ENCODE peak calls at places on chromosomes 13 and 19, in four cellular contexts. One of them, this sample, is unnamed.
A peak's percentile ranks its signal among the peaks of the same experiment; 100 is the strongest.

GRCh38 chr19:10420444-10421239 is at the start of gene PDE4A:
- DNase-seq in IMR-90: no peak
- DNase-seq in ovary: no peak
- DNase-seq in transverse colon: no peak
- DNase-seq in this sample: peak; percentile 74

GRCh38 chr19:31436121-31436776 is 87.0 kb upstream of the TSHZ3 start:
- DNase-seq in IMR-90: peak; percentile 24
- DNase-seq in ovary: no peak
- DNase-seq in transverse colon: no peak
- DNase-seq in this sample: no peak

GRCh38 chr19:677201-677600 is 1.0 kb downstream of the FSTL3 start:
- DNase-seq in IMR-90: peak; percentile 79
- DNase-seq in ovary: peak; percentile 87
- DNase-seq in transverse colon: peak; percentile 63
- DNase-seq in this sample: no peak

GRCh38 chr13:25687622-25688225 is 315.9 kb downstream of the ATP8A2 start:
- DNase-seq in IMR-90: no peak
- DNase-seq in ovary: no peak
- DNase-seq in transverse colon: peak; percentile 17
- DNase-seq in this sample: no peak

GRCh38 chr13:105410602-105411001 is 1124.9 kb downstream of the EFNB2 start:
- DNase-seq in IMR-90: peak; percentile 12
- DNase-seq in ovary: peak; percentile 18
- DNase-seq in transverse colon: peak; percentile 21
- DNase-seq in this sample: peak; percentile 46

GRCh38 chr13:98251708-98252107 is 74.6 kb upstream of the RNF113B start:
- DNase-seq in IMR-90: no peak
- DNase-seq in ovary: no peak
- DNase-seq in transverse colon: no peak
- DNase-seq in this sample: no peak

GRCh38 chr19:55276720-55277430 is 3.0 kb downstream of the HSPBP1 start:
- DNase-seq in IMR-90: no peak
- DNase-seq in ovary: no peak
- DNase-seq in transverse colon: no peak
- DNase-seq in this sample: no peak

GRCh38 chr13:88063741-88064140 is 392.6 kb downstream of the SLITRK5 start:
- DNase-seq in IMR-90: no peak
- DNase-seq in ovary: no peak
- DNase-seq in transverse colon: no peak
- DNase-seq in this sample: no peak

GRCh38 chr13:90365130-90365529 is 982.4 kb upstream of the MIR17HG start:
- DNase-seq in IMR-90: no peak
- DNase-seq in ovary: no peak
- DNase-seq in transverse colon: no peak
- DNase-seq in this sample: no peak

GRCh38 chr19:57587529-57587928 is 3.6 kb downstream of the ZIK1 start:
- DNase-seq in IMR-90: peak; percentile 87
- DNase-seq in ovary: no peak
- DNase-seq in transverse colon: no peak
- DNase-seq in this sample: no peak

GRCh38 chr13:114015111-114015551 is 41.3 kb upstream of the C13orf46 start:
- DNase-seq in IMR-90: no peak
- DNase-seq in ovary: no peak
- DNase-seq in transverse colon: peak; percentile 78
- DNase-seq in this sample: no peak

GRCh38 chr19:14632286-14632685 is 42.4 kb downstream of the ADGRE3 start:
- DNase-seq in IMR-90: peak; percentile 15
- DNase-seq in ovary: no peak
- DNase-seq in transverse colon: no peak
- DNase-seq in this sample: peak; percentile 25

GRCh38 chr13:26965058-26965380 is 204.4 kb upstream of the GPR12 start:
- DNase-seq in IMR-90: no peak
- DNase-seq in ovary: no peak
- DNase-seq in transverse colon: peak; percentile 56
- DNase-seq in this sample: no peak

GRCh38 chr13:110726726-110727125 is 13.2 kb downstream of the ING1 start:
- DNase-seq in IMR-90: no peak
- DNase-seq in ovary: no peak
- DNase-seq in transverse colon: peak; percentile 34
- DNase-seq in this sample: no peak

GRCh38 chr19:55454787-55455243 is 6.6 kb downstream of the ISOC2 start:
- DNase-seq in IMR-90: peak; percentile 22
- DNase-seq in ovary: no peak
- DNase-seq in transverse colon: no peak
- DNase-seq in this sample: peak; percentile 71

GRCh38 chr19:16509141-16510061 is 13.2 kb downstream of the C19orf44 start:
- DNase-seq in IMR-90: peak; percentile 36
- DNase-seq in ovary: no peak
- DNase-seq in transverse colon: no peak
- DNase-seq in this sample: no peak

GRCh38 chr19:1069009-1069779 is 2.2 kb downstream of the ARHGAP45 start:
- DNase-seq in IMR-90: no peak
- DNase-seq in ovary: no peak
- DNase-seq in transverse colon: peak; percentile 82
- DNase-seq in this sample: no peak

GRCh38 chr19:11538232-11539036 is at the start of gene CNN1:
- DNase-seq in IMR-90: peak; percentile 90
- DNase-seq in ovary: peak; percentile 85
- DNase-seq in transverse colon: peak; percentile 75
- DNase-seq in this sample: no peak

GRCh38 chr19:30144242-30144758 is 202.3 kb downstream of the URI1 start:
- DNase-seq in IMR-90: no peak
- DNase-seq in ovary: no peak
- DNase-seq in transverse colon: no peak
- DNase-seq in this sample: no peak

GRCh38 chr13:72864142-72865035 is 82.5 kb downstream of the PIBF1 start:
- DNase-seq in IMR-90: peak; percentile 69
- DNase-seq in ovary: no peak
- DNase-seq in transverse colon: no peak
- DNase-seq in this sample: no peak

GRCh38 chr13:31920301-31920818 is 111.2 kb upstream of the FRY start:
- DNase-seq in IMR-90: no peak
- DNase-seq in ovary: no peak
- DNase-seq in transverse colon: no peak
- DNase-seq in this sample: no peak

GRCh38 chr13:98216135-98216565 is 39.1 kb upstream of the RNF113B start:
- DNase-seq in IMR-90: peak; percentile 93
- DNase-seq in ovary: peak; percentile 28
- DNase-seq in transverse colon: no peak
- DNase-seq in this sample: no peak

GRCh38 chr13:29484236-29484635 is 111.3 kb downstream of the SLC7A1 start:
- DNase-seq in IMR-90: no peak
- DNase-seq in ovary: no peak
- DNase-seq in transverse colon: no peak
- DNase-seq in this sample: no peak

GRCh38 chr19:23403581-23404324 is 8.5 kb upstream of the ZNF91 start:
- DNase-seq in IMR-90: no peak
- DNase-seq in ovary: no peak
- DNase-seq in transverse colon: peak; percentile 87
- DNase-seq in this sample: no peak

GRCh38 chr19:43759515-43759914 is 4.8 kb upstream of the SMG9 start:
- DNase-seq in IMR-90: peak; percentile 55
- DNase-seq in ovary: no peak
- DNase-seq in transverse colon: no peak
- DNase-seq in this sample: no peak

GRCh38 chr19:38062959-38063786 is 156.2 kb downstream of the SIPA1L3 start:
- DNase-seq in IMR-90: peak; percentile 65
- DNase-seq in ovary: peak; percentile 30
- DNase-seq in transverse colon: no peak
- DNase-seq in this sample: no peak

GRCh38 chr13:43030548-43030947 is 7.2 kb downstream of the DNAJC15 start:
- DNase-seq in IMR-90: no peak
- DNase-seq in ovary: no peak
- DNase-seq in transverse colon: no peak
- DNase-seq in this sample: no peak

GRCh38 chr19:7145494-7145893 is 76.0 kb downstream of the ZNF557 start:
- DNase-seq in IMR-90: no peak
- DNase-seq in ovary: no peak
- DNase-seq in transverse colon: peak; percentile 41
- DNase-seq in this sample: no peak

GRCh38 chr13:112722433-112723250 is 32.8 kb downstream of the ATP11A start:
- DNase-seq in IMR-90: peak; percentile 98
- DNase-seq in ovary: peak; percentile 74
- DNase-seq in transverse colon: no peak
- DNase-seq in this sample: peak; percentile 80

GRCh38 chr13:43865892-43866291 is 13.6 kb downstream of the CCDC122 start:
- DNase-seq in IMR-90: peak; percentile 87
- DNase-seq in ovary: no peak
- DNase-seq in transverse colon: no peak
- DNase-seq in this sample: no peak

GRCh38 chr13:36914648-36915047 is 5.4 kb downstream of the SMAD9 start:
- DNase-seq in IMR-90: no peak
- DNase-seq in ovary: no peak
- DNase-seq in transverse colon: no peak
- DNase-seq in this sample: no peak

GRCh38 chr13:41499452-41499851 is 42.1 kb downstream of the RGCC start:
- DNase-seq in IMR-90: no peak
- DNase-seq in ovary: no peak
- DNase-seq in transverse colon: no peak
- DNase-seq in this sample: no peak
- TF ChIP-seq POLR2A in IMR-90: no peak
- TF ChIP-seq POLR2A in ovary: no peak
- TF ChIP-seq POLR2A in transverse colon: no peak
- TF ChIP-seq POLR2A in this sample: no peak

GRCh38 chr13:49253310-49253709 is 5.6 kb downstream of the CDADC1 start:
- DNase-seq in IMR-90: no peak
- DNase-seq in ovary: no peak
- DNase-seq in transverse colon: no peak
- DNase-seq in this sample: no peak

GRCh38 chr13:49246850-49247721 is 639 bp upstream of the CDADC1 start:
- DNase-seq in IMR-90: no peak
- DNase-seq in ovary: no peak
- DNase-seq in transverse colon: no peak
- DNase-seq in this sample: no peak

GRCh38 chr13:49248433-49249002 is 793 bp downstream of the CDADC1 start:
- DNase-seq in IMR-90: peak; percentile 29
- DNase-seq in ovary: no peak
- DNase-seq in transverse colon: no peak
- DNase-seq in this sample: peak; percentile 74

DNA sequence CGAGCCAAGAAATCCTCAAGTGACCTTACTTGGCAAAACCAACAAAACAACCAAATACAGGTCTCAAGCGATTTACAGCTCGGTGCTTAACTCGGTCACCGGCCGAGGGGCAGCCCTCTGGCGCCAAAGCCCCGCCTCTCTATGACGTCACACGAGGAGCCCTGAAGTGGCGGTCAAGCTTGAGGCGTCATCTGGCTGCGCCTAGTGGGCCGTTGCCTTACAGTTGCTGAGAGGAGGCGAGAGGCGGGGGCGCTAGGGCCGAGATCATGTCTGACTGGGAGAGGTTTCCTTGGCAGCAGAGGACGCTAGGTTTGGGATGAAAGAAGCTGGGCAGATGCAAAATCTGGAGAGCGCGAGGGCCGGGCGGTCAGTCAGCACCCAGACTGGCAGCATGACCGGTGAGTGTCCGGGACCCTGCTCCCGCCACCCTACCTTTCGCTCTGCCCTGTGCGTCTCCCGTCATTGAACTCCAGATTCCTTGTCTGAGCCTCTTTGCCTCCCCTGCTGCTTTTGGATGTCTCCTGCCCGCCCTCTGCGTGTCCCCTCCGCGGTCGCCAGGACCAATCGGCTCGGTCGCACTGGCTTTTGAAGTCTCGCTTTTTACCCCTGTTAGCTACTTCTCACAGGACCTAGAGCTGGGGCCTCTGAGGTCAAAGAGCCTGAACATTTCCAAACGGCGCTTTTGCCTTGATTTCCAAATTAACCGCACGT is at the start of gene CDADC1:
- DNase-seq in IMR-90: peak; percentile 95
- DNase-seq in ovary: peak; percentile 98
- DNase-seq in transverse colon: peak; percentile 98
- DNase-seq in this sample: peak; percentile 97
- TF ChIP-seq POLR2A in IMR-90: peak; percentile 59
- TF ChIP-seq POLR2A in ovary: peak; percentile 92
- TF ChIP-seq POLR2A in transverse colon: peak; percentile 89
- TF ChIP-seq POLR2A in this sample: peak; percentile 96

DNA sequence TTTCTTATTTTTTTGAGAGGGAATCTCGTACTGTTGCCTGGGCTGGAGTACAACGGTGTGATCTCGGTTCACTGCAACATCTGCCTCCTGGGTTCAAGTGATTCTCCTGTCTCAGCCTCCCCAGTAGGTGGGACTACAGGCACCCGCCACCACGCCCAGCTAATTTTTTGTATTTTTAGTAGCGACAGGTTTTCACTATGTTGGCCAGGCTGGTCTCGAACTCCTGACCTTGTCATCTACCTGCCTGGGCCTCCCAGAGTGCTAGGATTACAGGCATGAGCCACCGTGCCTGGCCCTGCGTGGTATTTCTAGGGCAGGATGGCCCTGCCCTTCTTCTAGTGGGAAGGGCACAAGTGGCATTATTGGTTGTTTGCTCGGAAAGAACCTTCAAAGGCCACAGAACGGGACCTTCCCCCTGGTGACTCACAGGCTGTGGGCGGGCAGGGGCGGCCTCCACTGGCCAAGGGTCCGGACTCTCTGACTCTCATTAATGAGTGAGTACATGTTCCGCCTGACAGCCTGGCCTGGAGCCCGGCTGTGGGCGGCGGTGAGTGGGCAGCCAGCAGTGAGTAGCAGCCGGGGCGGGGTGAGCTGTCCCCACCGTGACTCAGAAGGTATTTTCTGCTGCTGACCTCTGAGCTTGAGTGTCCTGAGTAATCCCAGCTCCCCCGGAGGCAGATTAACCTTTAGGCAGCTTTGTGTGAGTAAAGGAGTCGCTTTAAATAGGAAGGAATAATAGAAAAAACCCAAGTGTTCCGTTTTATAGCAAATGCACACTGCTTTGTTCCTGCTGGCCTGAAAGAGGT is 5.1 kb downstream of the DOT1L start:
- DNase-seq in IMR-90: peak; percentile 99
- DNase-seq in ovary: peak; percentile 94
- DNase-seq in transverse colon: peak; percentile 94
- DNase-seq in this sample: peak; percentile 91
- TF ChIP-seq POLR2A in IMR-90: peak; percentile 65
- TF ChIP-seq POLR2A in ovary: no peak
- TF ChIP-seq POLR2A in transverse colon: peak; percentile 64
- TF ChIP-seq POLR2A in this sample: peak; percentile 36

DNA sequence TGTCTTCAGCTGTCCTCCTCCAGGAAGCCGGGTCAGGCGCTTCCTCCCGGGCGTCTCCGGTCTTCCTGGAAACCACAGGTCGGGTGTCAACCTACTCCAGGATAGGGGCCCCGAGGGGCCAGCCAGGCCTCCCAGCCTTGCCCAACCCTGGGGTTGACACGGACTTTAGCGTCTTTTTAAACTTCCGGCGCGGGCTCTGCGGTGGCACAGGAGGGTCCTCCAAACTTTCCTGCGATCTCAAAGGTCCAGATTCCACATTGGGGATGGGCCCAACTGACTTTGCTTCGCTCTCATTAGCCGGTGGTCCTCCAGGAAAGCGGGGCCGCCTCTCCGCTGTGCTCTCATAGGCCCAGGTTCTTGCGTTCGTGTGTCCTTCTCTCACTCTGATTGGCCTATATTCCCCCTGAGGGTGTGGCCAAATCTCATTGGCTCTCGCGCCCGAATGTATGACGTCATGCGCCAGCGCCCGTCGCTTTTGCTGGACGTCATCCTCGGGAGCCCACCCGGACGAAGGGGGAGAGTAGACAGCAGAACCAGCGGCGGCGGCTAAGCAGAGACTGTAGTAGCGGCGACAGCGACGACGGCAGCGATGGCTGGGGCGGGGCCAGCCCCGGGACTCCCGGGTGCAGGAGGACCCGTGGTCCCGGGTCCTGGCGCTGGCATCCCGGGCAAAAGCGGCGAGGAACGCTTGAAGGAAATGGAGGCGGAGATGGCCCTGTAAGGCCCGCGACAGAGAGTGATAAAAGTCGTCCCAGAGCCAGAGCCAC is at the start of gene RBM42:
- DNase-seq in IMR-90: peak; percentile 99
- DNase-seq in ovary: peak; percentile 99
- DNase-seq in transverse colon: peak; percentile 97
- DNase-seq in this sample: peak; percentile 99
- TF ChIP-seq POLR2A in IMR-90: peak; percentile 80
- TF ChIP-seq POLR2A in ovary: peak; percentile 74
- TF ChIP-seq POLR2A in transverse colon: peak; percentile 92
- TF ChIP-seq POLR2A in this sample: peak; percentile 89